ENCODE peak calls at places on chromosome 14, in four cellular contexts. One of them, this sample, is unnamed.

GRCh38 chr14:91094772-91095171 is 19.1 kb upstream of the DGLUCY start:
- DNase-seq in IMR-90: no peak
- DNase-seq in K562: no peak
- DNase-seq in A549: no peak
- DNase-seq in this sample: no peak

GRCh38 chr14:92728781-92729364 is 19.6 kb downstream of the LGMN start:
- DNase-seq in IMR-90: peak; percentile 31
- DNase-seq in K562: peak; percentile 8
- DNase-seq in A549: no peak
- DNase-seq in this sample: no peak

GRCh38 chr14:23068792-23069412 is 11.6 kb upstream of the CDH24 start:
- DNase-seq in IMR-90: peak; percentile 93
- DNase-seq in K562: peak; percentile 76
- DNase-seq in A549: peak; percentile 95
- DNase-seq in this sample: peak; percentile 88

GRCh38 chr14:96592591-96593388 is 90.6 kb downstream of the PAPOLA start:
- DNase-seq in IMR-90: peak; percentile 17
- DNase-seq in K562: peak; percentile 92
- DNase-seq in A549: peak; percentile 89
- DNase-seq in this sample: no peak

GRCh38 chr14:91090733-91091132 is 23.1 kb upstream of the DGLUCY start:
- DNase-seq in IMR-90: no peak
- DNase-seq in K562: no peak
- DNase-seq in A549: no peak
- DNase-seq in this sample: no peak

GRCh38 chr14:93132472-93133065 is 16.8 kb upstream of the ITPK1 start:
- DNase-seq in IMR-90: peak; percentile 22
- DNase-seq in K562: no peak
- DNase-seq in A549: peak; percentile 59
- DNase-seq in this sample: no peak

GRCh38 chr14:77988966-77989365 is 181.2 kb upstream of the NRXN3 start:
- DNase-seq in IMR-90: peak; percentile 48
- DNase-seq in K562: no peak
- DNase-seq in A549: no peak
- DNase-seq in this sample: no peak

GRCh38 chr14:91055016-91055415 is 5.4 kb downstream of the RPS6KA5 start:
- DNase-seq in IMR-90: no peak
- DNase-seq in K562: no peak
- DNase-seq in A549: no peak
- DNase-seq in this sample: no peak

GRCh38 chr14:67577181-67577580 is 22.9 kb downstream of the PIGH start:
- DNase-seq in IMR-90: no peak
- DNase-seq in K562: no peak
- DNase-seq in A549: no peak
- DNase-seq in this sample: no peak

DNA sequence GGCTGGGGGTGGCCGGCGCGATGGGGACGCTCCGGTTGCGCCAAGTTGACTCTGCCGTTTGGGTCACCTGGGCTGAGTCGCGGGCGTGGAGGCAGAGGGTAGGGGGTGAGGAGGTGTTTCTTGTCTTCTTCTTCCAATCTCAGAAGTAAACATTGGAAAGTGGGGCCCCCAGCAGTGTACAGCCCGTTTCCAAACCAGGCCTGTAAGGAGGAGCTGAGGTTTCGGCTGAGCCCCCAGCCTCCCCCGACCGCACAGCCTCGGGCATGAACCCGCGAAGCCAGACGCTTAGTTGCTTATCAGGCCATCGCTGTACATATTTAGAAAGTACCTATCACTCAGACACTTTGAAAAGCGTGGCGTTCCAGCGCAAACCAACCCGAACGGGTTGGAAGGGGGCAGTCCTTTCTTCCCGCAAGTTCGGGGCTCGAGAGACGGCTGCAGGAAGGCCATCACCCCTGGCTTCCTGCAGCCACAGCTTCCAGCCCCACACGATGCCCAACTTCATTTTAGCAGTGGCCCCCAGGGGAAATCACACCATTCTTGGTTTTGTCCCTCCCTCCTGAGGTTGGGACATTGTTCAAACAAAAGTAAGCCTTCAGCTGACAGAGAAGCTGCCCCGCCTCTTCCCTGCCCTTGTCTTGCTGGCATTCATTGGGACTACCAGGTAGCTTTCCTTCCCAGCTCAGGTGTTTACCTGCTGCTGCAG is 164.1 kb downstream of the ZFP36L1 start:
- DNase-seq in IMR-90: no peak
- DNase-seq in K562: no peak
- DNase-seq in A549: no peak
- DNase-seq in this sample: no peak
- TF ChIP-seq CEBPB in IMR-90: no peak
- TF ChIP-seq CEBPB in K562: no peak
- TF ChIP-seq CEBPB in A549: no peak
- TF ChIP-seq CEBPB in this sample: no peak

GRCh38 chr14:31442284-31442683 is 15.0 kb downstream of the DTD2 start:
- DNase-seq in IMR-90: no peak
- DNase-seq in K562: no peak
- DNase-seq in A549: no peak
- DNase-seq in this sample: no peak
- H3K27ac ChIP-seq in IMR-90: no peak overlapping the region
- H3K27ac ChIP-seq in K562: no peak overlapping the region
- H3K27ac ChIP-seq in A549: peak overlapping the region; percentile 87
- H3K27ac ChIP-seq in this sample: no peak overlapping the region

GRCh38 chr14:48973136-48973535 is 613.0 kb downstream of the RPS29 start:
- DNase-seq in IMR-90: peak; percentile 70
- DNase-seq in K562: no peak
- DNase-seq in A549: no peak
- DNase-seq in this sample: no peak
- TF ChIP-seq CEBPB in IMR-90: no peak
- TF ChIP-seq CEBPB in K562: no peak
- TF ChIP-seq CEBPB in A549: no peak
- TF ChIP-seq CEBPB in this sample: no peak

GRCh38 chr14:70665448-70666363 is 24.0 kb downstream of the TTC9 start:
- DNase-seq in IMR-90: no peak
- DNase-seq in K562: no peak
- DNase-seq in A549: peak; percentile 50
- DNase-seq in this sample: peak; percentile 45
- H3K27ac ChIP-seq in IMR-90: no peak overlapping the region
- H3K27ac ChIP-seq in K562: no peak overlapping the region
- H3K27ac ChIP-seq in A549: peak overlapping the region; percentile 23
- H3K27ac ChIP-seq in this sample: peak overlapping the region; percentile 47

GRCh38 chr14:100442036-100442435 is 118.9 kb downstream of the SLC25A47 start:
- DNase-seq in IMR-90: no peak
- DNase-seq in K562: no peak
- DNase-seq in A549: no peak
- DNase-seq in this sample: no peak
- TF ChIP-seq CEBPB in IMR-90: no peak
- TF ChIP-seq CEBPB in K562: no peak
- TF ChIP-seq CEBPB in A549: no peak
- TF ChIP-seq CEBPB in this sample: no peak

GRCh38 chr14:26402126-26402525 is 195.7 kb downstream of the NOVA1 start:
- DNase-seq in IMR-90: no peak
- DNase-seq in K562: no peak
- DNase-seq in A549: no peak
- DNase-seq in this sample: no peak
- H3K27ac ChIP-seq in IMR-90: no peak overlapping the region
- H3K27ac ChIP-seq in K562: no peak overlapping the region
- H3K27ac ChIP-seq in A549: no peak overlapping the region
- H3K27ac ChIP-seq in this sample: no peak overlapping the region

DNA sequence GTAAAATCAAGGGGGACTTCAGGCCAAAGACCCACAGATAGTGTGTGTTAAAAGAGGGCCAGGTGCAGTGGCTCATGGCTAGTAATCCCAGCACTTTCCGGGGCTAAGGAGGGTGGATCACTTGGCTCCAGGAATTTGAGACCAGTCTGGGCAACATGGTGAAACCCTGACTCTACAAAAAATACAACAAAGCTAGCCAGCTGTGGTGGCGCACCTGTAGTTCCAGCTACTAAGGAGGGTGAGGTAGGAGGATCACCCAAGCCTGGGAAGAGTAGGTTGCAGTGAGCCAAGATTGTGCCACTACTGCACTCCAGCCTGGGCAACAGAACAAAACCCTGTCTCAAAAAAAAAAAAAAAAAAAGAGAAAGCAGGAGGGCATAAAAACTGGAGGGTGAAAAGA is 8.5 kb downstream of the VCPKMT start:
- DNase-seq in IMR-90: no peak
- DNase-seq in K562: no peak
- DNase-seq in A549: no peak
- DNase-seq in this sample: no peak
- TF ChIP-seq CEBPB in IMR-90: no peak
- TF ChIP-seq CEBPB in K562: no peak
- TF ChIP-seq CEBPB in A549: no peak
- TF ChIP-seq CEBPB in this sample: no peak

GRCh38 chr14:104821229-104821945 is 20.5 kb downstream of the ZBTB42 start:
- DNase-seq in IMR-90: no peak
- DNase-seq in K562: no peak
- DNase-seq in A549: no peak
- DNase-seq in this sample: no peak
- H3K27ac ChIP-seq in IMR-90: no peak overlapping the region
- H3K27ac ChIP-seq in K562: no peak overlapping the region
- H3K27ac ChIP-seq in A549: no peak overlapping the region
- H3K27ac ChIP-seq in this sample: no peak overlapping the region

GRCh38 chr14:71070169-71070568 is 162.9 kb downstream of the PCNX1 start:
- DNase-seq in IMR-90: peak; percentile 35
- DNase-seq in K562: no peak
- DNase-seq in A549: no peak
- DNase-seq in this sample: no peak
- TF ChIP-seq CEBPB in IMR-90: no peak
- TF ChIP-seq CEBPB in K562: no peak
- TF ChIP-seq CEBPB in A549: no peak
- TF ChIP-seq CEBPB in this sample: no peak

DNA sequence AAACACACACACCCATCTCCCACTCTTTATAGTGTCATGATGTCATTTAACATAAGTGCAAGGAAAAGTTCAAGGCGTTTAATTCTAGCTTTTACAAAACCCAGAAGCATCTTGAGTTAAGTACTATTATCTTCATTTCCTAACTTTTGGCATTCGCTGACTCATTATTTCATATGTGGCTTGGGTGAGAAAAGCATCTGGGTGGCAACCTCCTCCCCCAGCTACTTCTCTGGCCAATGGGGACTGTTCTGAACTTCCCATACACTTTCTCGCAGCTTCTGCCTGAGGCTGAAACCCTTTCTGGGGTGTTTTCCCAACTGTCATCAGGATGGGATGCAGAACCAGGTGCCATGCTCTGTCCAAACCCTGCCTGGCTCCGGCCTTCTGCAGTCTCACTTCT is 2.8 kb upstream of the MARK3 start:
- DNase-seq in IMR-90: peak; percentile 71
- DNase-seq in K562: peak; percentile 30
- DNase-seq in A549: no peak
- DNase-seq in this sample: no peak
- H3K27ac ChIP-seq in IMR-90: no peak overlapping the region
- H3K27ac ChIP-seq in K562: no peak overlapping the region
- H3K27ac ChIP-seq in A549: no peak overlapping the region
- H3K27ac ChIP-seq in this sample: no peak overlapping the region